ENCODE peak calls at places on chromosomes 16 and 17, in nine cellular contexts. C, B, Y, V, X, D, Q, T and J are unnamed samples.

GRCh38 chr16:75004460-75004859 is 5.6 kb downstream of the ZNRF1 start:
- DNase-seq in C (no peak), B (no peak), Y (no peak), V (no peak), X (no peak), D (no peak), Q (no peak), T (no peak), J (no peak)

GRCh38 chr17:17797119-17797809 is 39.5 kb downstream of the SREBF1 start:
- DNase-seq in C (no peak), B (no peak), Y (no peak), V (no peak), X (no peak), D (no peak), Q (no peak), T (no peak), J (no peak)

GRCh38 chr17:44084131-44084538 is 13.6 kb downstream of the G6PC3 start:
- DNase-seq in C (no peak), B (no peak), Y (no peak), V (no peak), X (no peak), D (no peak), Q (no peak), T (no peak), J (no peak)

GRCh38 chr16:79169239-79169638 is 431.3 kb downstream of the MAF start:
- DNase-seq in C (no peak), B (no peak), Y (no peak), V (no peak), X (no peak), D (peak), Q (no peak), T (no peak), J (no peak)

GRCh38 chr17:32827227-32827626 is 49.7 kb downstream of the MYO1D start:
- DNase-seq in C (peak), B (no peak), Y (no peak), V (no peak), X (no peak), D (no peak), Q (no peak), T (no peak), J (no peak)

GRCh38 chr16:67248401-67249177 is at the start of gene SLC9A5:
- DNase-seq in C (peak), B (peak), Y (no peak), V (no peak), X (no peak), D (peak), Q (no peak), T (no peak), J (no peak)

GRCh38 chr17:13338421-13338820 is 263.3 kb downstream of the HS3ST3A1 start:
- DNase-seq in C (no peak), B (no peak), Y (no peak), V (no peak), X (no peak), D (no peak), Q (no peak), T (no peak), J (no peak)

GRCh38 chr17:306116-306515 is 46.5 kb downstream of the RPH3AL start:
- DNase-seq in C (no peak), B (no peak), Y (no peak), V (no peak), X (no peak), D (no peak), Q (no peak), T (no peak), J (no peak)

GRCh38 chr16:2425825-2426430 is 3.3 kb upstream of the CCNF start:
- DNase-seq in C (no peak), B (no peak), Y (no peak), V (no peak), X (no peak), D (no peak), Q (no peak), T (no peak), J (no peak)